ENCODE peak calls at places on chromosome 13, in ten cellular contexts. X is breast epithelium, D is GM13977, Y is ovary, A is OCI-LY7, K is cardiac fibroblast, P is colonic mucosa, Q is neural progenitor cell, I is bronchial epithelial cell, T is lung. L is an unnamed sample.

GRCh38 chr13:42377640-42378382 is 105.9 kb downstream of the AKAP11 start:
- DNase-seq in Q (no peak), D (peak; percentile 41), A (peak; percentile 73), T (no peak), K (no peak), P (no peak), X (no peak), I (no peak), Y (no peak), L (no peak)

GRCh38 chr13:40806241-40806640 is 16.8 kb downstream of the SLC25A15 start:
- DNase-seq in A (no peak), Y (no peak), X (no peak), T (no peak), D (no peak), K (no peak), I (no peak), Q (no peak), P (no peak), L (no peak)

GRCh38 chr13:70098669-70099068 is 9.0 kb upstream of the ATXN8OS start:
- DNase-seq in K (peak; percentile 3), T (no peak), D (no peak), A (no peak), I (peak; percentile 48), Y (no peak), Q (no peak), P (no peak), X (no peak), L (no peak)

GRCh38 chr13:30880756-30881155 is 25.3 kb upstream of the MEDAG start:
- DNase-seq in Q (no peak), A (no peak), X (no peak), I (peak; percentile 83), Y (no peak), T (no peak), P (no peak), D (no peak), K (peak; percentile 94), L (no peak)

GRCh38 chr13:102460806-102461205 is 59.0 kb upstream of the FGF14 start:
- DNase-seq in I (no peak), A (no peak), Y (no peak), D (no peak), P (no peak), T (no peak), X (no peak), Q (no peak), K (no peak), L (no peak)

GRCh38 chr13:23707674-23708073 is 137.5 kb downstream of the TNFRSF19 start:
- DNase-seq in P (no peak), I (peak; percentile 46), D (no peak), K (peak; percentile 70), A (no peak), X (no peak), Q (no peak), T (no peak), Y (no peak), L (peak; percentile 13)

GRCh38 chr13:83024955-83025594 is 857.2 kb downstream of the SLITRK1 start:
- DNase-seq in X (no peak), A (no peak), Q (no peak), T (no peak), Y (no peak), D (no peak), P (no peak), I (no peak), K (no peak), L (no peak)

GRCh38 chr13:61795580-61795979 is 379.9 kb upstream of the PCDH20 start:
- DNase-seq in X (no peak), I (peak; percentile 54), Y (no peak), P (no peak), K (peak; percentile 2), D (no peak), A (no peak), Q (no peak), T (no peak), L (no peak)

GRCh38 chr13:93927431-93927830 is 552.1 kb downstream of the DCT start:
- DNase-seq in Q (no peak), D (no peak), P (no peak), K (no peak), I (no peak), Y (no peak), X (no peak), A (no peak), T (no peak), L (no peak)

GRCh38 chr13:108363651-108364050 is 94.1 kb downstream of the TNFSF13B start:
- DNase-seq in Q (no peak), T (no peak), K (no peak), D (no peak), X (no peak), A (no peak), P (no peak), I (no peak), Y (no peak), L (no peak)

GRCh38 chr13:113493315-113493951 is 2.9 kb upstream of the DCUN1D2 start:
- DNase-seq in A (no peak), K (peak; percentile 96), T (no peak), Y (no peak), D (peak; percentile 58), P (peak; percentile 45), X (no peak), Q (no peak), I (peak; percentile 99), L (no peak)

GRCh38 chr13:34678154-34678553 is 263.9 kb upstream of the NBEA start:
- DNase-seq in D (no peak), K (peak; percentile 64), P (no peak), Q (no peak), Y (no peak), T (no peak), X (no peak), A (no peak), I (peak; percentile 82), L (no peak)

GRCh38 chr13:66114127-66114526 is 1116.0 kb downstream of the PCDH9 start:
- DNase-seq in T (no peak), K (no peak), X (no peak), D (no peak), A (no peak), Q (no peak), Y (no peak), P (no peak), I (no peak), L (no peak)

GRCh38 chr13:91185294-91185863 is 162.1 kb upstream of the MIR17HG start:
- DNase-seq in T (no peak), K (peak; percentile 6), A (peak; percentile 44), Q (peak; percentile 29), X (no peak), D (no peak), I (peak; percentile 39), P (no peak), Y (no peak), L (no peak)

DNA sequence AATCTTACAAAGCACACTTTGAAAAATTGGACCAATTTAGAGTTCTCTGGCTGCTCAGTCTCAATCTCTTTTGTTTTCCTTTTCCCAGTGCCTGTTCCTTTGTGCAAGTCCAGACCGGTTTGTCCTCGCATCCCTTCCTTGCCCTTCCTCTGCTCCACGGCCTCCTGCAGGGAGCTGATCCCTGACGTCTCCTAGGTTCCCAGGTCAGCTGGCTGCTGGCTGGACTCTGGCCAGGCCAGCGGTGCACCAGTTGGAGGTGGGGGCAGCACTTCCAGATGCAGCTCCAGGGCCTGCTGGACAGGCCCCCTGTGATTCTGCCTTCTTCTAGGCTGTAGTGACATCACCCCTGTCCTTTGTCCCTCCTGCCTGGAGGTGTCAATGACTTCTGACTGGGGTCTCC is 44.0 kb upstream of the KPNA3 start:
- DNase-seq in T (no peak), K (no peak), Q (peak; percentile 71), Y (no peak), I (peak; percentile 57), D (no peak), X (no peak), A (no peak), P (no peak), L (no peak)
- TF ChIP-seq CTCF in T (no peak), K (no peak), Q (no peak), Y (no peak), I (no peak), D (no peak), X (no peak), A (no peak), P (no peak), L (no peak)

DNA sequence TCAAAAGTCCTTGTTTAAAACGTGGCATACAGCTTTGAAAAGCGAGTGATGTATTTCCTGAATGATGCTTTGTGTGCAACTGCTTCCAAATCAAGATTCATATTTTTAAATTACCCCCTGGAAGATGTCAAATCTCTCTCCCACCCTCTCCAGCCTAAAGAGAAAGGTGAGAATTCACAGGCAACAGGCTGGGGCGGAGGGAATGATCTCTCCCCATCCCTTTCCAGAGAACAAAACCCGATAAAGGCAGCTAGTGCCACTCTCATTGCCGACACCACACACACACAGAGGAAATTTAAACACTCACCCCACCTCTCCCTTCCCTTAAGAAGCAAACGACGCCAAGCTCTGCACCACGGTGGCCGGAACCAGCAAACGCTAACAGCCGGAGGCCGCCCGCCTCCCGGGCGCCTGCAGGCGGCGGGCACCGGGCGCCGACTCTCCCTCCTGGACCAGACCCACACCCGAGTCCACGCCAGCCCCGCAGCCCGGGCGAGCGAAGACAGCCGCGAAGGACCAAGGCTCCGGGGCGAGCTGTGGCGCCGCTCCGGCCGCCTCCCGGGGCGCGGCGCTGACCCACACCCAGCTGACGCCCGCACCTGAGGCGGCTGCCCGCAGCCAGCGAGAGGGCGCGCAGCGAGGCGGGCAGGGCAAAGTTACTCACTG is 485 bp downstream of the LNX2 start:
- DNase-seq in I (peak; percentile 31), Y (no peak), P (peak; percentile 43), X (peak; percentile 54), T (peak; percentile 41), D (peak; percentile 68), K (peak; percentile 33), A (peak; percentile 68), Q (no peak), L (peak; percentile 34)
- TF ChIP-seq CTCF in I (peak; percentile 36), Y (peak; percentile 59), P (peak; percentile 16), X (peak; percentile 31), T (no peak), D (peak; percentile 9), K (no peak), A (peak; percentile 43), Q (no peak), L (peak; percentile 15)

DNA sequence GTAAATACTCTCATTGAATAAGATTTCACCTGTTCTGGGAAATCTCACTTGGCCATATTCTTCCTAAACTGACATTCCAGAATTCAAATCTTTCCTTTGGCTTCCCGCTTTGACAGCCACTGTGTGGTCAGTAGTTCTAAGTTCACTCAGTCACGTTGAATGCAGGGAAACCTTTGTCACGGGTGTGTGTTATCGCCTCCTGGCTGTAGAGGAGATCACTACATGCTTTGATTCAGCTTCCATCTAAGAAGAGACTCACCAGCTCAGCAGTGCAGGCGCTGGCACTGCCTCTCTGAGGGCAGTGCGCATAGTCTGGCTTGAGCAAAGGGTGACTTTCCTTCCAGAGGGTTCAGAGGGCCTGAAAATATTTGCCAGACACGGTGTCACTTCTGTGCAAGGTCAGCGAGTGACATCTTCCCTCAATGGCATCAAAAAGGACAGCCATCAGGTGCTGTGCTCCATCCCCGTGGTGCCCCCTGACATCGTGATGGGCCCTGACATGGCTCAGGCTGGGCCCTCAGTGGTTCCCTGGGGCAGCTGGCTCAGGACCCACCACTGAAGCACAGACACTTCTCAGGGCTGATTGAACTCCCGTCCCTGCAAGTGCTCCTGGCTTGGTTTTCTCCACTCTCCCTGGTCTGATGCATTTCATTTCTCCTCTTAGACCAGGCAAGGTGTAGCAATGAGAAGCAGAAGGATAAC is 635.4 kb upstream of the ARGLU1 start:
- DNase-seq in A (peak; percentile 1), Y (no peak), K (peak; percentile 11), I (no peak), D (peak; percentile 11), P (no peak), T (no peak), X (no peak), Q (peak; percentile 73), L (peak; percentile 1)
- TF ChIP-seq CTCF in A (peak; percentile 60), Y (no peak), K (peak; percentile 22), I (no peak), D (peak; percentile 32), P (no peak), T (no peak), X (no peak), Q (peak; percentile 74), L (no peak)

GRCh38 chr13:85261757-85262346 is 537.4 kb downstream of the SLITRK6 start:
- DNase-seq in X (no peak), K (no peak), Q (no peak), A (peak; percentile 27), Y (no peak), P (no peak), D (no peak), T (no peak), I (peak; percentile 26), L (no peak)
- TF ChIP-seq CTCF in X (no peak), K (peak; percentile 5), Q (peak; percentile 57), A (peak; percentile 83), Y (no peak), P (no peak), D (no peak), T (no peak), I (peak; percentile 42), L (no peak)